ENCODE peak calls at places on chromosomes 12 and 14, in five cellular contexts. K is neuronal stem cell, I is mesenchymal stem cell, A is H9, Z is H1. O is an unnamed sample.

GRCh38 chr12:80598004-80598606 is 109.3 kb upstream of the MYF6 start:
- DNase-seq in I (peak; percentile 39), Z (no peak), K (no peak), A (no peak), O (peak; percentile 38)

GRCh38 chr12:118189761-118190181 is 53.8 kb downstream of the PEBP1 start:
- DNase-seq in A (peak; percentile 63), K (peak; percentile 26), Z (no peak), I (peak; percentile 61), O (no peak)

GRCh38 chr12:51187370-51187987 is 14.5 kb upstream of the TFCP2 start:
- DNase-seq in A (no peak), I (no peak), K (no peak), Z (no peak), O (no peak)

GRCh38 chr12:80353254-80353653 is 90.8 kb upstream of the PTPRQ start:
- DNase-seq in A (no peak), K (no peak), I (peak; percentile 62), Z (no peak), O (no peak)

GRCh38 chr14:33127531-33127930 is 188.9 kb downstream of the NPAS3 start:
- DNase-seq in Z (no peak), I (peak; percentile 61), A (no peak), K (no peak), O (no peak)

GRCh38 chr12:12466157-12466556 is 96.5 kb downstream of the DUSP16 start:
- DNase-seq in A (no peak), I (no peak), K (no peak), Z (no peak), O (peak; percentile 98)

GRCh38 chr12:9948606-9949286 is 16.6 kb upstream of the CLEC2A start:
- DNase-seq in A (no peak), Z (no peak), I (no peak), K (no peak), O (no peak)

GRCh38 chr12:74321381-74321780 is 216.3 kb upstream of the ATXN7L3B start:
- DNase-seq in I (no peak), Z (no peak), K (no peak), A (no peak), O (no peak)

GRCh38 chr12:107447336-107447735 is 238.3 kb upstream of the PWP1 start:
- DNase-seq in Z (no peak), I (no peak), K (no peak), A (no peak), O (no peak)

GRCh38 chr14:55458800-55459577 is 18.6 kb upstream of the TBPL2 start:
- DNase-seq in Z (no peak), I (peak; percentile 26), A (no peak), K (no peak), O (no peak)

GRCh38 chr12:32734952-32735351 is 20.7 kb downstream of the YARS2 start:
- DNase-seq in Z (no peak), A (no peak), K (no peak), I (no peak), O (no peak)

GRCh38 chr12:9669019-9669326 is 540 bp upstream of the CLEC2D start:
- DNase-seq in A (no peak), Z (no peak), I (no peak), K (no peak), O (no peak)

GRCh38 chr12:53061404-53062010 is 11.6 kb downstream of the TNS2 start:
- DNase-seq in K (no peak), A (peak; percentile 81), Z (no peak), I (no peak), O (peak; percentile 36)

GRCh38 chr14:104528496-104528895 is 51.1 kb upstream of the C14orf180 start:
- DNase-seq in Z (no peak), A (peak; percentile 28), I (no peak), K (no peak), O (no peak)

GRCh38 chr12:42498549-42499247 is 90.8 kb downstream of the PRICKLE1 start:
- DNase-seq in A (no peak), I (no peak), Z (no peak), K (no peak), O (no peak)

GRCh38 chr14:37711499-37712475 is 116.4 kb downstream of the TTC6 start:
- DNase-seq in Z (no peak), I (no peak), A (no peak), K (no peak), O (no peak)

GRCh38 chr14:24329736-24330135 is 5.1 kb downstream of the ADCY4 start:
- DNase-seq in A (no peak), Z (no peak), K (no peak), I (no peak), O (no peak)

GRCh38 chr12:87985069-87985675 is 44.0 kb downstream of the C12orf50 start:
- DNase-seq in A (no peak), I (no peak), K (no peak), Z (no peak), O (no peak)

GRCh38 chr12:79691299-79692248 is 810 bp upstream of the PAWR start:
- DNase-seq in I (peak; percentile 95), K (no peak), A (no peak), Z (no peak), O (no peak)

GRCh38 chr12:84793558-84794367 is 118.8 kb downstream of the SLC6A15 start:
- DNase-seq in K (no peak), A (no peak), I (peak; percentile 13), Z (no peak), O (no peak)

GRCh38 chr12:44847888-44848770 is 28.0 kb downstream of the NELL2 start:
- DNase-seq in Z (no peak), A (no peak), I (no peak), K (no peak), O (no peak)

GRCh38 chr12:57720606-57721595 is 17.6 kb downstream of the AGAP2 start:
- DNase-seq in A (no peak), I (no peak), Z (no peak), K (no peak), O (no peak)

GRCh38 chr12:32995623-32996022 is 99.0 kb upstream of the PKP2 start:
- DNase-seq in I (no peak), A (no peak), Z (no peak), K (no peak), O (peak; percentile 54)

GRCh38 chr12:56769868-56770267 is 6.7 kb downstream of the HSD17B6 start:
- DNase-seq in K (no peak), A (no peak), Z (no peak), I (no peak), O (no peak)

DNA sequence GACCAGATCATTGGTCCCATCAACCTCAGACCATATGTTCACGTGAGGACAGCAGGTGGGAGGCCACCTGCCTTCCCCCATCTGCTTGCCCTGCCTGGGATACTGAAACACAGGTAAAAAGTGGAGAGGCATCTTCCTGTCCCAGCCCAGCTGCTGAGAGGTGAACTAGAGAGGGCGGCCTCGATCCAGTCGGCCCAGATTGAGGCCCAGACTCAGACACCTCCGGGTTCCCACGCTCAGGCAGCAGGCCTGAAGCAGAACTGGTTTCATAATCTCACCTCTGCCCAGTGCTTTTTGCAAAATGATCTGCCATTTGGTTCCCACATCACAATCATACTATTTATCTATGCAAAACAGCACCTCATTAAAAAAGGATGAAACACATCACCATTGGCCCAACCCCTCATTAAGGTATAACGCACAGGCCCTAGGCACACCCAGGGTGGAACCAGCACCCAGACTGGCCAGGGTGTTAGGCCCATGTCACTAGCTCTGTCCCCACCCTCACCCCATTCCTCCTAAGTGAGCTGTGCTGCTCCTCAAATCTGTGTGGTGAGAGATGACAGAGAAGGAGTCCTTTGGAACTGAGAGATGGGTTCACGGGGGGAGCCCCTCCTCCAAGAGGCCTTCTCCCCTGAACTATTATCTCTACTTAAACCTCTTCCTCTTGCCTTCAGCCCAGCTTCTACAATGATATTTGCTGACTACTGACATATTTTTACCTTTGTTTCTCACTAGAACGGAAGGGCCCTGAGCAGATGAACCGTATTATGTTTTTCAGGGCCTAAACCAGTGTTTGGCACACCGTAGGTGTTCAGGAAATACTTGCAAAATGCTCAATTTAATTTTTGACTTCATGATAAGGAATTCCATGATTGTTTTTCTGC is 81.1 kb downstream of the ZFP36L1 start:
- DNase-seq in I (no peak), Z (no peak), A (peak; percentile 13), K (no peak), O (no peak)
- H2BK12ac ChIP-seq in I (peak overlapping the region; percentile 78), Z (no peak overlapping the region), A (no peak overlapping the region), K (no peak overlapping the region), O (peak overlapping the region; percentile 61)

GRCh38 chr14:53491256-53491905 is 338.3 kb upstream of the DDHD1 start:
- DNase-seq in A (no peak), I (peak; percentile 34), K (no peak), Z (no peak), O (no peak)
- H3K18ac ChIP-seq in A (no peak overlapping the region), I (no peak overlapping the region), K (no peak overlapping the region), Z (no peak overlapping the region), O (no peak overlapping the region)

GRCh38 chr12:124487065-124487833 is 80.2 kb downstream of the NCOR2 start:
- DNase-seq in K (no peak), I (peak; percentile 64), Z (no peak), A (no peak), O (no peak)

GRCh38 chr12:124489915-124490583 is 77.4 kb downstream of the NCOR2 start:
- DNase-seq in Z (no peak), A (no peak), K (no peak), I (no peak), O (peak; percentile 47)

GRCh38 chr12:124489220-124489619 is 78.2 kb downstream of the NCOR2 start:
- DNase-seq in A (no peak), K (no peak), I (no peak), Z (no peak), O (no peak)

GRCh38 chr12:124487834-124488165 is 79.6 kb downstream of the NCOR2 start:
- DNase-seq in I (no peak), Z (no peak), K (no peak), A (no peak), O (no peak)

DNA sequence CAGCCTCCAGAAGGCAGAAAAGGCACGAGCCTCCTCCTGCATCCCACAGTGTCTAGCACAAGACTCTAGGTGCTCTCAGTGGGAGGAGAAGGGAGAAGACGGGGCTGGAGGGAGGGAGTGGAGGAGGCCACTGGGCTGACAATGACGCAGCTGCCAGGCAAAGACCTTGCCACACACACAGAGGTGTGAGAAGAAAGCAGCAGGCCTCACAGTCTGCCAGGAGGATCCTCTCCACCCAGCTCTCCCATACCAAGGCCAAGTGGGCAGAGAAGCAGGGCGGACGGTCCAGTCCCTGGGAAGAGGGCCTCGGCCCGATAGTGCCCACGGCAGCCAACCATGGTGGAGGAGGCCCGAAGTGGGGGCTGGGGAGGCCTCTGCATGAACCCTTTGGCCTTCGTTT is 78.9 kb downstream of the NCOR2 start:
- DNase-seq in K (no peak), I (no peak), A (no peak), Z (no peak), O (no peak)
- H2BK12ac ChIP-seq in K (no peak overlapping the region), I (no peak overlapping the region), A (no peak overlapping the region), Z (no peak overlapping the region), O (no peak overlapping the region)

DNA sequence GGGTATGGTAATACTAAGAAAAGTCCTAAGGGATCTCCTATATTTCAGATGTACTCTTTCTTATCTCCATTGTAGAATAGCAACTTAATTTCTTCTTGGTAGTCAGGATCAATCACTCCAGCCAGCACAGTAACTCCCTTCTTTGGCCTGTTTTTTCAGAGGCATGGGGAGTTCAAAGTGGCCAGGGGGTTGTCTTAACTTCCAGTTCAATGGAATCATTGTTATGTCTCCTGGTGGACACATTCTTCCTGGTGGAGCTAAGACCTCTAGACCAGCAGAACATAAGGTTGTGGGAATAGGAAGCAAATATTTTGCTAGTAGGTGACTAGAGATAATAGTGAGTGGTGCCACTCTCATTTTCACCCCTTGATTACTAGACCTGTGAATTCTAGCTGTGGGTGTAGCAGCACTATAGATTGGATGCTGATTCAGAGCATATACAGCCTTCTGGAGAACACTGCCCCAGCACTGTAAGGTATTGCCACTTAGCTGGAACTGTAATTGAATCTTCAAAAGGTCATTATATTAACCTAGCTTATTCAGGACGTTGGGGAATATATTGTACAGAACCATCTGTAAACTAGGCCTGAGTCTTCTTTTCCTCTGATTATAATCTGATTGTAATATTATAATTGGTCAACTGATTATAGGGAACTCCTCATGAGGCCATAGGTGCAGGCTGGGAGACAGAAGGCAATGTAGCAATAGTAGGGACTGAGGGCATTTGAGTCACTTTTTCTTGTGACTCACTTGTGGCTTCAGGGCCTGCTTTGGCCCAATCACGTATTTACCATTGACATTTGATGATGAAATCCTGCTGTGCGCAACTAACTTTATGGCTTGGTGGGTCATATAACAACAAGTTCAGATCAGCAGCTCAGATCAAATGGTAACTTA is 60.2 kb upstream of the ATP2B1 start:
- DNase-seq in Z (no peak), A (no peak), I (peak; percentile 97), K (no peak), O (peak; percentile 99)
- H3K18ac ChIP-seq in Z (no peak overlapping the region), A (no peak overlapping the region), I (no peak overlapping the region), K (no peak overlapping the region), O (no peak overlapping the region)

O was measured in trophoblast cell.